ENCODE peak calls at places on chromosomes 7 and 10, in nine cellular contexts. N is fibroblast of lung; B is small intestine; H is CD8-positive, alpha-beta memory T cell; F is neural progenitor cell; E is iPS DF 6.9; D is A673; Y is left lung; M is colonic mucosa. J is an unnamed sample. For H3K4me1, the result is how much of the 10 kb centered on the place peaks cover.

GRCh38 chr10:42898037-42898960 is 115.7 kb downstream of the BMS1 start:
- DNase-seq in Y (no peak), H (no peak), E (no peak), B (no peak), F (no peak), N (no peak), M (no peak), D (no peak), J (no peak)

GRCh38 chr7:138023618-138024333 is 21.9 kb upstream of the CREB3L2 start:
- DNase-seq in N (no peak), D (no peak), M (no peak), H (no peak), Y (no peak), F (no peak), E (no peak), B (no peak), J (no peak)

GRCh38 chr10:77526861-77527617 is 110.6 kb downstream of the KCNMA1 start:
- DNase-seq in E (no peak), B (no peak), F (peak), D (peak), M (no peak), N (no peak), Y (no peak), H (no peak), J (no peak)

GRCh38 chr7:113608786-113609185 is 310.0 kb downstream of the PPP1R3A start:
- DNase-seq in F (no peak), M (no peak), E (no peak), N (peak), B (no peak), H (no peak), Y (no peak), D (no peak), J (no peak)

GRCh38 chr7:92723205-92723604 is 113.2 kb downstream of the CDK6 start:
- DNase-seq in D (peak), H (no peak), M (no peak), E (no peak), Y (no peak), F (no peak), B (no peak), N (peak), J (no peak)

GRCh38 chr10:43076876-43077420 is at the start of gene RET:
- DNase-seq in D (peak), N (no peak), E (no peak), M (peak), Y (peak), H (no peak), F (peak), B (peak), J (no peak)

GRCh38 chr10:51895209-51895608 is 195.8 kb upstream of the CSTF2T start:
- DNase-seq in B (no peak), M (no peak), N (peak), D (no peak), E (no peak), F (no peak), H (no peak), Y (no peak), J (no peak)

GRCh38 chr7:108484137-108484536 is 27.9 kb upstream of the NRCAM start:
- DNase-seq in D (no peak), M (no peak), F (no peak), H (no peak), B (no peak), E (no peak), N (no peak), Y (no peak), J (no peak)

GRCh38 chr10:102408728-102409603 is 9.6 kb downstream of the PSD start:
- DNase-seq in F (peak), E (no peak), H (peak), Y (peak), N (peak), M (no peak), B (no peak), D (peak), J (peak)
- H3K4me3 ChIP-seq in F (peak), E (peak), H (peak), Y (peak), N (peak), M (peak), B (no peak), D (peak), J (peak)

GRCh38 chr10:3763035-3763456 is 22.0 kb downstream of the KLF6 start:
- DNase-seq in N (peak), Y (peak), D (no peak), E (no peak), B (peak), F (no peak), H (no peak), M (peak), J (peak)
- H3K4me1 ChIP-seq in N (under half), Y (half or more), D (under half), E (under half), B (under half), F (under half), H (half or more), M (under half), J (half or more)

GRCh38 chr10:27252267-27253000 is 11.8 kb upstream of the ACBD5 start:
- DNase-seq in Y (peak), E (no peak), H (peak), N (peak), D (peak), M (peak), F (peak), B (peak), J (no peak)
- H3K4me3 ChIP-seq in Y (peak), E (no peak), H (peak), N (peak), D (no peak), M (peak), F (peak), B (peak), J (peak)

GRCh38 chr10:135601-136464 is 578 bp downstream of the ZMYND11 start:
- DNase-seq in Y (peak), D (peak), B (peak), M (peak), F (peak), E (no peak), H (peak), N (peak), J (no peak)
- H3K4me1 ChIP-seq in Y (under half), D (under half), B (under half), M (under half), F (under half), E (under half), H (under half), N (under half), J (under half)

GRCh38 chr10:63523015-63523414 is 1.8 kb downstream of the REEP3 start:
- DNase-seq in B (peak), E (no peak), D (no peak), Y (no peak), M (no peak), F (no peak), N (no peak), H (no peak), J (no peak)
- H3K4me3 ChIP-seq in B (no peak), E (no peak), D (peak), Y (peak), M (no peak), F (peak), N (peak), H (no peak), J (peak)

GRCh38 chr7:134732739-134733138 is 46.7 kb upstream of the CALD1 start:
- DNase-seq in Y (no peak), H (no peak), M (no peak), N (no peak), F (no peak), B (no peak), E (no peak), D (no peak), J (no peak)

GRCh38 chr7:134739362-134739761 is 40.1 kb upstream of the CALD1 start:
- DNase-seq in M (no peak), B (no peak), Y (no peak), F (no peak), N (no peak), E (no peak), H (no peak), D (no peak), J (no peak)

GRCh38 chr7:134740364-134740763 is 39.1 kb upstream of the CALD1 start:
- DNase-seq in E (no peak), F (no peak), Y (no peak), B (no peak), D (no peak), H (no peak), N (no peak), M (no peak), J (no peak)

GRCh38 chr7:134737561-134738353 is 41.7 kb upstream of the CALD1 start:
- DNase-seq in N (peak), Y (no peak), D (peak), E (no peak), H (no peak), B (no peak), F (no peak), M (no peak), J (no peak)

DNA sequence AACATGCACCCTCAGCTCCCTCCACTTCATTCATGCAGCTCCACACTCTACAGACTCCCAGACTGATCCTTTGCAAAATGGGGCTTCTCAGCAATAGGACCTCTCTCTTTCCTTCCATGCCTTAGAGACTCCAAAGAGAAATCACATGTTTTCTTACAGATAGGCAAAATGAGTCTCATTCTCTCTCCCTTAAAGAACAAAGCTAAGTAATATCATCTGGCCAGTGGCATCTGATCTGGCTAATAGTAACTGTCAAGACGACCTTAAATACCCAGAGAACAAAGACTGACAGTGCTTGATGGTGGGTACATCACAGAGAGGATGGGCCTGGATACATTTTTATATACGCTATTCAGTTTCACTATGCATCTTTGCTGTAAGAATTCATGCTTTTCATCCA is 43.1 kb upstream of the CALD1 start:
- DNase-seq in E (no peak), D (no peak), N (no peak), F (no peak), M (no peak), B (no peak), Y (no peak), H (no peak), J (no peak)
- H3K4me1 ChIP-seq in E (under half), D (under half), N (under half), F (under half), M (under half), B (under half), Y (under half), H (under half), J (under half)

GRCh38 chr10:99975942-99976809 is 33.6 kb downstream of the DNMBP start:
- DNase-seq in F (no peak), N (peak), H (no peak), D (peak), B (peak), E (no peak), M (no peak), Y (no peak), J (no peak)
- H3K4me3 ChIP-seq in F (no peak), N (peak), H (no peak), D (no peak), B (no peak), E (no peak), M (no peak), Y (no peak), J (no peak)